ENCODE peak calls at places on chromosomes 3 and 15, in four cellular contexts. One of them, this sample, is unnamed.

GRCh38 chr3:117842086-117842485 is 1132.5 kb downstream of the TUSC7 start:
- DNase-seq in transverse colon: no peak
- DNase-seq in foreskin fibroblast: no peak
- DNase-seq in neuronal stem cell: no peak
- DNase-seq in this sample: no peak

GRCh38 chr3:14534379-14535191 is 5.6 kb downstream of the GRIP2 start:
- DNase-seq in neuronal stem cell: peak; percentile 32
- DNase-seq in transverse colon: no peak
- DNase-seq in foreskin fibroblast: no peak
- DNase-seq in this sample: no peak

GRCh38 chr3:167691366-167691765 is 37.6 kb upstream of the WDR49 start:
- DNase-seq in neuronal stem cell: no peak
- DNase-seq in foreskin fibroblast: no peak
- DNase-seq in transverse colon: no peak
- DNase-seq in this sample: no peak

GRCh38 chr3:196458063-196458462 is 25.8 kb upstream of the UBXN7 start:
- DNase-seq in foreskin fibroblast: no peak
- DNase-seq in transverse colon: no peak
- DNase-seq in neuronal stem cell: no peak
- DNase-seq in this sample: no peak

GRCh38 chr3:39187372-39188155 is 4.8 kb downstream of the XIRP1 start:
- DNase-seq in foreskin fibroblast: no peak
- DNase-seq in transverse colon: no peak
- DNase-seq in neuronal stem cell: no peak
- DNase-seq in this sample: no peak

GRCh38 chr15:25175789-25176615 is 221.2 kb downstream of the SNRPN start:
- DNase-seq in neuronal stem cell: no peak
- DNase-seq in foreskin fibroblast: no peak
- DNase-seq in transverse colon: peak; percentile 3
- DNase-seq in this sample: no peak

GRCh38 chr15:95609096-95609495 is 721.4 kb upstream of the NR2F2 start:
- DNase-seq in foreskin fibroblast: peak; percentile 58
- DNase-seq in neuronal stem cell: no peak
- DNase-seq in transverse colon: no peak
- DNase-seq in this sample: no peak

GRCh38 chr3:34008191-34008590 is 209.8 kb downstream of the PDCD6IP start:
- DNase-seq in transverse colon: no peak
- DNase-seq in neuronal stem cell: no peak
- DNase-seq in foreskin fibroblast: peak; percentile 40
- DNase-seq in this sample: no peak

GRCh38 chr3:59641169-59641914 is 591.5 kb upstream of the CFAP20DC start:
- DNase-seq in transverse colon: no peak
- DNase-seq in foreskin fibroblast: peak; percentile 15
- DNase-seq in neuronal stem cell: no peak
- DNase-seq in this sample: no peak

GRCh38 chr15:45361883-45362282 is 16.5 kb downstream of the GATM start:
- DNase-seq in transverse colon: no peak
- DNase-seq in foreskin fibroblast: no peak
- DNase-seq in neuronal stem cell: no peak
- DNase-seq in this sample: no peak

GRCh38 chr3:166191406-166191805 is 354.2 kb upstream of the BCHE start:
- DNase-seq in foreskin fibroblast: no peak
- DNase-seq in neuronal stem cell: no peak
- DNase-seq in transverse colon: no peak
- DNase-seq in this sample: no peak

GRCh38 chr3:126543457-126544090 is 15.2 kb downstream of the C3orf22 start:
- DNase-seq in neuronal stem cell: no peak
- DNase-seq in transverse colon: peak; percentile 3
- DNase-seq in foreskin fibroblast: no peak
- DNase-seq in this sample: no peak

GRCh38 chr15:41160639-41161315 is 44.7 kb upstream of the INO80 start:
- DNase-seq in neuronal stem cell: no peak
- DNase-seq in transverse colon: no peak
- DNase-seq in foreskin fibroblast: no peak
- DNase-seq in this sample: no peak

GRCh38 chr3:112395166-112395894 is 62.4 kb downstream of the CD200 start:
- DNase-seq in neuronal stem cell: no peak
- DNase-seq in transverse colon: no peak
- DNase-seq in foreskin fibroblast: no peak
- DNase-seq in this sample: no peak

GRCh38 chr3:127751163-127751621 is 71.1 kb downstream of the MGLL start:
- DNase-seq in foreskin fibroblast: peak; percentile 31
- DNase-seq in neuronal stem cell: no peak
- DNase-seq in transverse colon: no peak
- DNase-seq in this sample: no peak

GRCh38 chr3:158711886-158712285 is 20.4 kb downstream of the RARRES1 start:
- DNase-seq in neuronal stem cell: no peak
- DNase-seq in foreskin fibroblast: peak; percentile 83
- DNase-seq in transverse colon: no peak
- DNase-seq in this sample: no peak

GRCh38 chr3:94099311-94099710 is 36.5 kb downstream of the NSUN3 start:
- DNase-seq in transverse colon: no peak
- DNase-seq in neuronal stem cell: no peak
- DNase-seq in foreskin fibroblast: no peak
- DNase-seq in this sample: no peak

GRCh38 chr3:29144361-29144760 is 136.5 kb upstream of the RBMS3 start:
- DNase-seq in neuronal stem cell: no peak
- DNase-seq in foreskin fibroblast: no peak
- DNase-seq in transverse colon: no peak
- DNase-seq in this sample: peak; percentile 95

GRCh38 chr3:99901200-99901926 is 83.7 kb downstream of the CMSS1 start:
- DNase-seq in transverse colon: no peak
- DNase-seq in neuronal stem cell: no peak
- DNase-seq in foreskin fibroblast: peak; percentile 84
- DNase-seq in this sample: peak; percentile 69

GRCh38 chr3:112027839-112028238 is 6.7 kb upstream of the TMPRSS7 start:
- DNase-seq in foreskin fibroblast: no peak
- DNase-seq in transverse colon: no peak
- DNase-seq in neuronal stem cell: no peak
- DNase-seq in this sample: no peak

GRCh38 chr3:183349421-183350157 is 78.8 kb downstream of the MCF2L2 start:
- DNase-seq in foreskin fibroblast: no peak
- DNase-seq in transverse colon: no peak
- DNase-seq in neuronal stem cell: no peak
- DNase-seq in this sample: no peak

GRCh38 chr3:9168230-9168629 is 81.2 kb downstream of the SRGAP3 start:
- DNase-seq in transverse colon: peak; percentile 36
- DNase-seq in foreskin fibroblast: no peak
- DNase-seq in neuronal stem cell: no peak
- DNase-seq in this sample: peak; percentile 13

GRCh38 chr3:62164746-62165145 is 208.6 kb downstream of the FEZF2 start:
- DNase-seq in foreskin fibroblast: no peak
- DNase-seq in neuronal stem cell: no peak
- DNase-seq in transverse colon: no peak
- DNase-seq in this sample: no peak

GRCh38 chr15:82535566-82536408 is 4.5 kb downstream of the RPS17 start:
- DNase-seq in foreskin fibroblast: peak; percentile 41
- DNase-seq in neuronal stem cell: no peak
- DNase-seq in transverse colon: no peak
- DNase-seq in this sample: no peak

GRCh38 chr15:98530570-98530969 is 117.8 kb upstream of the IGF1R start:
- DNase-seq in transverse colon: no peak
- DNase-seq in foreskin fibroblast: no peak
- DNase-seq in neuronal stem cell: no peak
- DNase-seq in this sample: no peak

GRCh38 chr3:150145659-150146058 is 175.0 kb upstream of the PFN2 start:
- DNase-seq in transverse colon: no peak
- DNase-seq in foreskin fibroblast: peak; percentile 43
- DNase-seq in neuronal stem cell: no peak
- DNase-seq in this sample: no peak

GRCh38 chr3:13827699-13828098 is 52.2 kb downstream of the WNT7A start:
- DNase-seq in neuronal stem cell: no peak
- DNase-seq in foreskin fibroblast: no peak
- DNase-seq in transverse colon: no peak
- DNase-seq in this sample: no peak

GRCh38 chr3:171354706-171355582 is 105.3 kb downstream of the TNIK start:
- DNase-seq in foreskin fibroblast: peak; percentile 5
- DNase-seq in transverse colon: no peak
- DNase-seq in neuronal stem cell: no peak
- DNase-seq in this sample: no peak

GRCh38 chr3:45225465-45226205 is 452 bp downstream of the TMEM158 start:
- DNase-seq in neuronal stem cell: peak; percentile 27
- DNase-seq in transverse colon: no peak
- DNase-seq in foreskin fibroblast: peak; percentile 52
- DNase-seq in this sample: no peak

GRCh38 chr15:76335129-76335850 is 1.3 kb upstream of the ISL2 start:
- DNase-seq in neuronal stem cell: no peak
- DNase-seq in foreskin fibroblast: peak; percentile 58
- DNase-seq in transverse colon: no peak
- DNase-seq in this sample: no peak

GRCh38 chr3:171113716-171114115 is 87.2 kb upstream of the SLC2A2 start:
- DNase-seq in neuronal stem cell: no peak
- DNase-seq in transverse colon: no peak
- DNase-seq in foreskin fibroblast: no peak
- DNase-seq in this sample: no peak

GRCh38 chr3:72663429-72663828 is 184.8 kb downstream of the SHQ1 start:
- DNase-seq in neuronal stem cell: no peak
- DNase-seq in transverse colon: no peak
- DNase-seq in foreskin fibroblast: peak; percentile 12
- DNase-seq in this sample: peak; percentile 5

GRCh38 chr3:157532529-157533297 is 29.5 kb upstream of the VEPH1 start:
- DNase-seq in foreskin fibroblast: peak; percentile 93
- DNase-seq in neuronal stem cell: peak; percentile 68
- DNase-seq in transverse colon: no peak
- DNase-seq in this sample: peak; percentile 51

GRCh38 chr15:98728811-98729160 is 80.4 kb downstream of the IGF1R start:
- DNase-seq in transverse colon: no peak
- DNase-seq in neuronal stem cell: no peak
- DNase-seq in foreskin fibroblast: no peak
- DNase-seq in this sample: no peak

DNA sequence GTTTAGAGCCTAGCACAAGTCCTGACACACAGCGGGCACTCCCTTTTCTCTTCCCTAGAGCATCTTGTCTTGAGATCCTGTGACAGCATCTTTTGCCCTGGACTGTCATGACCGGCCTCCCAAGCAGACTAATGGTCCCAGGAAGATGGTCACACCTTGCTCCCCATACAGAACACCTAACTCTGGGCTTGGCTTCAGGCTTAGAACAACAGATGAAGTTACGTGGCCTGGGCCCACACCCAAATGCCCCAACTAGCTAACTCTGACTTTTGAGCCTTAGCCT is 781 bp upstream of the IP6K1 start:
- DNase-seq in foreskin fibroblast: peak; percentile 24
- DNase-seq in transverse colon: no peak
- DNase-seq in neuronal stem cell: no peak
- DNase-seq in this sample: no peak
- H3K4me3 ChIP-seq in foreskin fibroblast: peak overlapping the region; percentile 54
- H3K4me3 ChIP-seq in transverse colon: no peak overlapping the region
- H3K4me3 ChIP-seq in neuronal stem cell: peak overlapping the region; percentile 97
- H3K4me3 ChIP-seq in this sample: no peak overlapping the region

DNA sequence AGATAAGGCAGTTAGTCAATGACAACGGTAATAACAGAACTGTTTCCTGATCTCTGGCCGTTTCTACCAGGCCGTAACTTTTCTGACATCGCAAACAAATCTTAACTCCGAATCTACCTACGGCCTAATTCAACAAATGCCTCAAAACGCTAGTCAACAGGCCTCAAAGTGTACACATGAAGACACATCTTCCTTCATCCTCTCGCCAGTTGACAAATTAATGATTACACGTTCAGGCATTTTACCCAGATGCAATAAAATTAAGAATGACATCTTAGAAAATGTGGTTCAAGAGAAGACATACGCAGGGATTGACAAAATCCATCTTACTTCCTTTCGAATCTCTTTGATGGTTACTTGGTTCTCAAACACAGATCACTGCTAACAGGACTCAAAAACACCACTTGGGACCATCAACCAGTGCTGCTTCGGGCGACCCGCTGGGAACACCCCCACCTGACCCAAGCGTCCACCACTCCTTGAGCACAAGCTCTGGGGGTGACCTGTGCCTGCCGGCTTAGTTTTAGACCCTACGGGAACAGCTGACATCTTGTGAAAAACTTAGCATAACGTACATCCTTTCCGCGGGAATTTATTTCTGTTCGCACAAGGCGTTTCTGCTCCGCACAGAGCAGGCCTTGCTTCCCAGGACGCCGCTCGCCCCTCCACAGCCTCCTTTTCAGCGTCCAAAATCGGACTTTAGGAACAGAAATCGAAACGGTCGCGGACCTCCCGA is 1.3 kb downstream of the SFMBT1 start:
- DNase-seq in foreskin fibroblast: peak; percentile 64
- DNase-seq in neuronal stem cell: peak; percentile 14
- DNase-seq in transverse colon: peak; percentile 41
- DNase-seq in this sample: no peak
- H3K4me3 ChIP-seq in foreskin fibroblast: peak overlapping the region; percentile 80
- H3K4me3 ChIP-seq in neuronal stem cell: peak overlapping the region; percentile 67
- H3K4me3 ChIP-seq in transverse colon: peak overlapping the region; percentile 72
- H3K4me3 ChIP-seq in this sample: peak overlapping the region; percentile 72

GRCh38 chr3:30550246-30550645 is 56.2 kb upstream of the TGFBR2 start:
- DNase-seq in transverse colon: no peak
- DNase-seq in neuronal stem cell: no peak
- DNase-seq in foreskin fibroblast: peak; percentile 59
- DNase-seq in this sample: no peak
- H3K4me3 ChIP-seq in transverse colon: no peak overlapping the region
- H3K4me3 ChIP-seq in neuronal stem cell: no peak overlapping the region
- H3K4me3 ChIP-seq in foreskin fibroblast: no peak overlapping the region
- H3K4me3 ChIP-seq in this sample: no peak overlapping the region

DNA sequence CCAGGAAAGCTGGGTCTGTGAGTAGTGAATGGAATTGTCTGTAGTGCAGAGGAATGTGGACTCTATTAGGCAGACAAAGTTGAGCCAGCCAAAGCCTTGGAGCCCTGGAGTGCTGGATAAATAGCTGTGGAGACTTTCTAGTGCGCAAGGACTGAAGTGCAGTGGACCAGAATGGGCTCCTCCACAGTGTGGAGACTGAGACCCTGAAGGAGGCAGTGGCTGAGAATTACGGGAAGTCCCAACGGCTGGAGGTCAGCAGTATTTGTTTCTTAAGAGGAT is 902 bp downstream of the ZNF662 start:
- DNase-seq in foreskin fibroblast: no peak
- DNase-seq in transverse colon: no peak
- DNase-seq in neuronal stem cell: no peak
- DNase-seq in this sample: no peak
- H3K4me3 ChIP-seq in foreskin fibroblast: peak overlapping the region; percentile 48
- H3K4me3 ChIP-seq in transverse colon: peak overlapping the region; percentile 63
- H3K4me3 ChIP-seq in neuronal stem cell: no peak overlapping the region
- H3K4me3 ChIP-seq in this sample: peak overlapping the region; percentile 53

This sample was measured in retinal pigment epithelial cell.